ENCODE peak calls at places on chromosomes 2 and 18, in four cellular contexts. W, H, M and A are unnamed samples.
A peak's percentile ranks its signal among the peaks of the same experiment; 100 is the strongest.

GRCh38 chr2:101754613-101755012 is 57.1 kb downstream of the MAP4K4 start:
- DNase-seq in W (no peak), H (no peak), M (no peak), A (no peak)

GRCh38 chr2:232502901-232503791 is 15.5 kb upstream of the ECEL1 start:
- DNase-seq in W (no peak), H (no peak), M (no peak), A (peak; percentile 90)

GRCh38 chr2:54635554-54636152 is 87.8 kb upstream of the EML6 start:
- DNase-seq in W (no peak), H (no peak), M (no peak), A (no peak)

GRCh38 chr2:37226863-37227262 is 4.5 kb downstream of the CEBPZ start:
- DNase-seq in W (no peak), H (no peak), M (no peak), A (no peak)

GRCh38 chr18:58570360-58571064 is 58.4 kb downstream of the ALPK2 start:
- DNase-seq in W (no peak), H (no peak), M (no peak), A (no peak)

GRCh38 chr2:132416080-132416911 is at the start of gene GPR39:
- DNase-seq in W (peak; percentile 94), H (peak; percentile 92), M (no peak), A (peak; percentile 79)

GRCh38 chr18:12599543-12599942 is 58.4 kb downstream of the SPIRE1 start:
- DNase-seq in W (peak; percentile 48), H (no peak), M (no peak), A (no peak)

GRCh38 chr2:240024766-240025165 is 376 bp downstream of the NDUFA10 start:
- DNase-seq in W (no peak), H (peak; percentile 45), M (no peak), A (no peak)

GRCh38 chr2:120438301-120439066 is 92.5 kb downstream of the INHBB start:
- DNase-seq in W (no peak), H (no peak), M (no peak), A (no peak)

GRCh38 chr2:228841877-228842276 is 429.2 kb downstream of the PID1 start:
- DNase-seq in W (no peak), H (no peak), M (no peak), A (no peak)

GRCh38 chr2:200609027-200609614 is 23.3 kb downstream of the AOX1 start:
- DNase-seq in W (peak; percentile 24), H (no peak), M (no peak), A (no peak)

GRCh38 chr2:14628906-14629305 is 3.6 kb upstream of the LRATD1 start:
- DNase-seq in W (no peak), H (no peak), M (no peak), A (no peak)

GRCh38 chr2:241467777-241468570 is 40.4 kb downstream of the STK25 start:
- DNase-seq in W (no peak), H (no peak), M (no peak), A (no peak)

GRCh38 chr2:80778704-80779103 is 474.2 kb upstream of the LRRTM1 start:
- DNase-seq in W (no peak), H (no peak), M (no peak), A (no peak)

GRCh38 chr2:133787207-133787606 is 218.9 kb upstream of the NCKAP5 start:
- DNase-seq in W (no peak), H (no peak), M (no peak), A (no peak)

GRCh38 chr2:37775908-37776250 is 104.4 kb upstream of the CDC42EP3 start:
- DNase-seq in W (no peak), H (no peak), M (no peak), A (no peak)

GRCh38 chr18:68916734-68917133 is 118.9 kb downstream of the CCDC102B start:
- DNase-seq in W (peak; percentile 54), H (peak; percentile 46), M (no peak), A (no peak)

GRCh38 chr2:212711851-212712250 is 173.2 kb upstream of the ERBB4 start:
- DNase-seq in W (no peak), H (no peak), M (no peak), A (no peak)

GRCh38 chr2:230843130-230843529 is 21.6 kb upstream of the ITM2C start:
- DNase-seq in W (no peak), H (no peak), M (no peak), A (no peak)

GRCh38 chr18:11052800-11053199 is 96.6 kb downstream of the PIEZO2 start:
- DNase-seq in W (no peak), H (no peak), M (no peak), A (no peak)

GRCh38 chr18:77622009-77622692 is 372.5 kb downstream of the GALR1 start:
- DNase-seq in W (no peak), H (no peak), M (no peak), A (no peak)

GRCh38 chr18:46917808-46918600 is 602 bp downstream of the KATNAL2 start:
- DNase-seq in W (no peak), H (no peak), M (no peak), A (no peak)

GRCh38 chr2:240906141-240906910 is at the start of gene CROCC2:
- DNase-seq in W (no peak), H (no peak), M (no peak), A (peak; percentile 71)

GRCh38 chr2:22329097-22329716 is 1055.8 kb upstream of the KLHL29 start:
- DNase-seq in W (no peak), H (no peak), M (no peak), A (no peak)

GRCh38 chr2:2586068-2586776 is 255.1 kb upstream of the MYT1L start:
- DNase-seq in W (no peak), H (no peak), M (no peak), A (no peak)

GRCh38 chr2:129805889-129806288 is 173.6 kb upstream of the RAB6C start:
- DNase-seq in W (no peak), H (no peak), M (no peak), A (no peak)

GRCh38 chr2:8685697-8686358 is 4.0 kb downstream of the ID2 start:
- DNase-seq in W (peak; percentile 8), H (peak; percentile 48), M (no peak), A (peak; percentile 95)

GRCh38 chr2:24675338-24675737 is 117.9 kb downstream of the PTRHD1 start:
- DNase-seq in W (no peak), H (no peak), M (no peak), A (no peak)

GRCh38 chr2:74576151-74576755 is 21.7 kb downstream of the DOK1 start:
- DNase-seq in W (no peak), H (no peak), M (no peak), A (no peak)

GRCh38 chr2:240364961-240365775 is 70.3 kb upstream of the GPC1 start:
- DNase-seq in W (no peak), H (no peak), M (no peak), A (no peak)

GRCh38 chr18:27685807-27686412 is 491.0 kb downstream of the CDH2 start:
- DNase-seq in W (peak; percentile 18), H (peak; percentile 14), M (no peak), A (peak; percentile 16)

DNA sequence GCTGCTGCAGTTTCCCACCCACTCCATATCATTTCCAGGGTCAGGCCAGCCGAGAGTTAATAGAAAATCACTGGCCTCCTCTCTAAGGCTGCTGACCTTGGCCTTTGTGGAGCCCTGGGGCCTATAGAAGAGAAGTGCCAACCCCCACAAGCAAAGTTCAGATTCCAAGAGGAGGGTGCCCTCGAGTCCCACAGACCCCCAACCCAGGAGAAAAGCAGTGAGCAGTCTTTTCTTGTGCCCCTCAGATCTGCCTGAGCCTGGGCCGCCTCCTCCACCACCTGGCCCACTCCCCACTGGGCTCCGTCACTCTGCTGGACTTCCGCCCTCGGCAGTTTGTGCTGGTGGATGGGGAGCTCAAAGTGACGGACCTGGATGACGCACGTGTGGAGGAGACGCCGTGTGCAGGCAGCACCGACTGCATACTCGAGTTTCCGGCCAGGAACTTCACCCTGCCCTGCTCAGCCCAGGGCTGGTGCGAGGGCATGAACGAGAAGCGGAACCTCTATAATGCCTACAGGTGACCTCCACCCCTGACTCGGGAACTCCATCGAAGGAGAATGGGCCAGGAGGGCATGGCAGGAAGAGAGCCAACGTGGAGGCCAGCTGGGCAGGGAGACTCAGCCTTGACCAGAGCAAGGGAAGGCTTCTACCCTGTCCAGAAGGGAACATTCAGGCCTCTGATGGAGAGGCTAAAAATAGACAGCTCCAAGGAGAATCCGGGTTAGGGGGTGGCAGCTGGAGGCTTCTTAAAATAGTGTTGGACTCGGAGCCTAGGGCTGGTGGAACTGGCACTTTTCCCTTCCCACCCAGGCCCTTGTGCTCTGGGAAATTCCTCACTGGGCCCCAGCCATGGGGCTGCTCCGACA is 6.2 kb downstream of the PKDCC start:
- DNase-seq in W (no peak), H (peak; percentile 55), M (no peak), A (no peak)
- H3K27ac ChIP-seq in W (no peak overlapping the region), H (peak overlapping the region; percentile 39), M (no peak overlapping the region), A (no peak overlapping the region)

DNA sequence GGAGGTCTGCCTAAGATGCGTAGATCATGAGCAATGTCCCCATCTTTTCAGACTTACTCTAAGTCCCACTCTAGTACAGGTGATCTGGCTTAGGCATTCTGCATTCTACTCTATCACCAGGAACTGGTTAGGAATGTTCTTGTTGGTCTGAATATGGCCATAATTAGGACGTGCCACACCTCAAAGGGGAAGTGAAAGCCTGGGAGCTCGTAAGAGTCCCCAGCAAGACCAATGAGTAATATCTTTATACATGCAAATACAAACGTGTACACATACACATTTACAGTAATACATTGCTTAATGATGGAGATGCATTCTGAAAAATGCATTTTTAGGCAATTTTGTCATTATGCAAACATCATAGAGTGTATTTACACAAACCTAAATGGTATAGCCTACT is 19.4 kb upstream of the ERCC3 start:
- DNase-seq in W (no peak), H (no peak), M (peak; percentile 57), A (no peak)
- TF ChIP-seq RAD21 in W (no peak), H (no peak), M (no peak), A (no peak)

GRCh38 chr2:202023904-202024266 is 9.8 kb upstream of the FZD7 start:
- DNase-seq in W (no peak), H (no peak), M (no peak), A (no peak)
- H3K27ac ChIP-seq in W (no peak overlapping the region), H (no peak overlapping the region), M (no peak overlapping the region), A (no peak overlapping the region)

DNA sequence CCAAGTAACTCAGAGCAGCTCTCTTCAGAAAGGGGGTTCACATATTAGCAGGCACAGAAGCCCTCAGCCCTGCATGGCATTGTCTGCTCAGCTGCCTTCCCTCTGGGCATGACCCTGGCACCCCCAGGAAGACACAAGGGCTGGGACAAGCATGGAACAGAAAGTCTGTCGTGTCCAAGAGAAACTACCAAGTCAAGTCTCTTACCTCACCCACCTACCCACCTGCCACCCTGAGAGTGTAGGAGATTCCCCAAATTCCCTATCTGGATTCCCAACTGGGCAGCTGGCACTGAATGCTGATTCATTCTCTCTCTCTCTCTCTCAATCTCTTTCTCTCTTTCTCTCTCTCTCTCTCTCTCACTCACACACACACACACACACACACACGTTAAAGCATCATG is 21.6 kb downstream of the SMAD7 start:
- DNase-seq in W (no peak), H (no peak), M (no peak), A (no peak)
- TF ChIP-seq RAD21 in W (no peak), H (no peak), M (no peak), A (no peak)